ENCODE peak calls at places on chromosome 18, in seven cellular contexts. S is tibial nerve, N is H54, R is HCT116, A is A549, M is heart left ventricle, V is uterus. L is an unnamed sample.

GRCh38 chr18:3524706-3525105 is 74.7 kb downstream of the TGIF1 start:
- DNase-seq in S (no peak), N (no peak), R (no peak), A (no peak), M (no peak), V (no peak), L (no peak)

GRCh38 chr18:69894467-69894866 is 53.2 kb downstream of the CD226 start:
- DNase-seq in S (no peak), N (no peak), R (no peak), A (no peak), M (no peak), V (no peak), L (no peak)

GRCh38 chr18:59052965-59053960 is 86.4 kb upstream of the SEC11C start:
- DNase-seq in S (no peak), N (no peak), R (no peak), A (no peak), M (no peak), V (no peak), L (no peak)

GRCh38 chr18:33581816-33582215 is 3.8 kb downstream of the ASXL3 start:
- DNase-seq in S (no peak), N (no peak), R (no peak), A (no peak), M (no peak), V (no peak), L (no peak)

GRCh38 chr18:24546304-24546703 is 85.9 kb downstream of the HRH4 start:
- DNase-seq in S (no peak), N (no peak), R (no peak), A (no peak), M (no peak), V (no peak), L (no peak)

GRCh38 chr18:26747131-26747475 is 118.4 kb downstream of the AQP4 start:
- DNase-seq in S (no peak), N (no peak), R (no peak), A (peak), M (no peak), V (no peak), L (no peak)

GRCh38 chr18:21456428-21457178 is 143.9 kb downstream of the ESCO1 start:
- DNase-seq in S (no peak), N (no peak), R (no peak), A (no peak), M (no peak), V (no peak), L (no peak)

GRCh38 chr18:79934311-79935097 is 16.9 kb downstream of the SLC66A2 start:
- DNase-seq in S (no peak), N (no peak), R (no peak), A (no peak), M (peak), V (peak), L (no peak)

GRCh38 chr18:47832348-47832747 is 98.1 kb downstream of the SMAD2 start:
- DNase-seq in S (no peak), N (no peak), R (no peak), A (no peak), M (no peak), V (no peak), L (no peak)

GRCh38 chr18:73756256-73757091 is 391.2 kb downstream of the FBXO15 start:
- DNase-seq in S (no peak), N (no peak), R (no peak), A (peak), M (peak), V (no peak), L (no peak)

GRCh38 chr18:35076126-35076525 is 34.9 kb downstream of the MAPRE2 start:
- DNase-seq in S (no peak), N (no peak), R (no peak), A (no peak), M (no peak), V (no peak), L (no peak)

GRCh38 chr18:36809590-36810381 is 19.0 kb downstream of the TPGS2 start:
- DNase-seq in S (no peak), N (no peak), R (peak), A (peak), M (no peak), V (peak), L (peak)

GRCh38 chr18:48711651-48712486 is 173.0 kb downstream of the CTIF start:
- DNase-seq in S (no peak), N (peak), R (peak), A (peak), M (peak), V (peak), L (peak)

GRCh38 chr18:48359626-48360025 is 49.6 kb downstream of the ZBTB7C start:
- DNase-seq in S (no peak), N (no peak), R (no peak), A (no peak), M (no peak), V (no peak), L (no peak)

GRCh38 chr18:3265564-3266033 is 3.7 kb downstream of the MYL12B start:
- DNase-seq in S (no peak), N (no peak), R (no peak), A (no peak), M (no peak), V (no peak), L (peak)

GRCh38 chr18:29164993-29165599 is 988.2 kb upstream of the CDH2 start:
- DNase-seq in S (no peak), N (no peak), R (peak), A (peak), M (no peak), V (no peak), L (no peak)

GRCh38 chr18:47557160-47557559 is 305.7 kb upstream of the SKOR2 start:
- DNase-seq in S (no peak), N (no peak), R (no peak), A (no peak), M (no peak), V (no peak), L (no peak)

DNA sequence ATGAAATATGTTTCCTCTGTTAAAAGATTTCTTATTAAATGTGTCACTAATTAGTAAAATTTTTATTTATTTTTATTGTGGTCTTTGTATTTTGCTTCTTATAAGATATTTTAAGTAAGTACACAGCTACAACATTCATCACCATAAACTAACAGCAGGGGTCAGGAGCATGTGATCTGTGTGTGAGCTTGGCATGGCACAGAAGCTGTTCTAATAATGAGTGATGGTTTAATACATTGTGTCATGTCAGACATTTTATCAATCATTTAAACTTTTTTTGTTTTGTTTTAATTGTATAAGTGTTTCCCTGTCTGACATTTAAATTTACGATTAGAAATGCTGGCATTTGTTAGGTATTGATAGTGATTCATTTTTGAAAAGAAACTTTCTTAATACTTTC is 585.4 kb downstream of the DSC3 start:
- DNase-seq in S (no peak), N (no peak), R (peak), A (no peak), M (no peak), V (no peak), L (peak)
- TF ChIP-seq POLR2A in S (no peak), N (no peak), R (no peak), A (no peak), M (no peak), V (no peak), L (no peak)

DNA sequence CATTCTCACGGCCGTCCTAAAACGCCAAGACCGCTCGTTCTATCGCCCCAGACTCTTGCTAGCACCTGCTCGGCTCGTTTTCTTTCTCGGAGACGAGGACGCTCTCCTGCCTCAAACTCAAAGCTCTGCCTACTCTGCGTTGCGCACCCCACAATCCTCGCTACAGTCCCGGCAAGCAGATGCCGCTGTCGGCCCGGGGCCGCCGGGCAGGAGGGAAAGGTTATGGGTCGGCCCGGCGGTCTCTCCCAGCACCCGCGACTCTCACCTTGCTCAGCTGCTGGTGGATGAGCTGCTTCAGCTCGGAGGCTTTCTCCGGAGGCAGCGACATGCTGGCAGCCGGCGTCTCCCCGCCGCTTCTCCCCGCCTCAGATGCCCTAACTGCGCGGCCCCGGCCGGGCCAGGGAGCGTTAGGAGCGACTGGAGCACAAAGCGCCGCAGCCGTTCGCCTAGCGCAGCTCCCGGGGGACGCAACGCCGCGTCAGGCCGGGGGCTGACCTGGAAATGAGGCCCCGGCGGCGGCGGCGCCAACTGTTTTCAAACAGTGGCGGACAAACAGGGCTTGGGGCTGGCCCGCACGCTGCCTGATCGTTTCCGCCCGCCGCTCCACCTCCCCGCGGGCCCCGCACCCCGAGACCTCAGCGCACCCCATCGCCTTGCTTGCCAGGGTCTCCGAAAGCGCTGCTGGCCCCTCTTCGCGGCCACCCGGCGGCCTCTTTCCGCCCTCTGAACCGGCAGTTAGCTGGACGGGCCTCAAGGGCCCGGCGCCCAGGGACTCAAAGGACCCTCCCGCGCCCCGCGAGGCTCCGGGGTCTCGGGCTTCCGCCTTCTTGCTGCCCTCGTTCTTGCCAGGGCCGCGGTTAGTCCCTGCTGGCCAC is at the start of the genes CEP76 and PSMG2:
- DNase-seq in S (peak), N (peak), R (peak), A (peak), M (peak), V (peak), L (peak)
- TF ChIP-seq POLR2A in S (no peak), N (peak), R (peak), A (peak), M (no peak), V (peak), L (peak)

GRCh38 chr18:77106331-77106730 is 26.3 kb downstream of the MBP start:
- DNase-seq in S (no peak), N (no peak), R (no peak), A (no peak), M (no peak), V (no peak), L (peak)
- TF ChIP-seq POLR2A in S (no peak), N (no peak), R (no peak), A (no peak), M (no peak), V (no peak), L (no peak)

GRCh38 chr18:28071199-28071598 is 105.7 kb downstream of the CDH2 start:
- DNase-seq in S (no peak), N (no peak), R (no peak), A (no peak), M (no peak), V (no peak), L (no peak)
- TF ChIP-seq POLR2A in S (no peak), N (no peak), R (no peak), A (no peak), M (no peak), V (no peak), L (no peak)

GRCh38 chr18:62186656-62187542 is at the start of the genes PIGN and RELCH:
- DNase-seq in S (peak), N (peak), R (peak), A (peak), M (peak), V (peak), L (peak)
- TF ChIP-seq POLR2A in S (peak), N (peak), R (peak), A (peak), M (no peak), V (peak), L (peak)

L was measured in erythroblast.